ENCODE peak calls at places on chromosomes 13 and 19, in four cellular contexts. One of them, this sample, is unnamed.
A peak's percentile ranks its signal among the peaks of the same experiment; 100 is the strongest.

GRCh38 chr19:11539495-11540365 is 1.1 kb downstream of the CNN1 start:
- DNase-seq in H1: no peak
- DNase-seq in HepG2: no peak
- DNase-seq in GM12891: no peak
- DNase-seq in this sample: no peak

GRCh38 chr19:16945364-16945714 is 56.5 kb downstream of the F2RL3 start:
- DNase-seq in H1: no peak
- DNase-seq in HepG2: no peak
- DNase-seq in GM12891: no peak
- DNase-seq in this sample: no peak

GRCh38 chr19:22532388-22533310 is 101.5 kb upstream of the ZNF492 start:
- DNase-seq in H1: no peak
- DNase-seq in HepG2: no peak
- DNase-seq in GM12891: no peak
- DNase-seq in this sample: no peak

GRCh38 chr19:29014857-29015436 is 198.0 kb downstream of the UQCRFS1 start:
- DNase-seq in H1: no peak
- DNase-seq in HepG2: no peak
- DNase-seq in GM12891: no peak
- DNase-seq in this sample: no peak

GRCh38 chr19:17489392-17490030 is 19.2 kb downstream of the SLC27A1 start:
- DNase-seq in H1: no peak
- DNase-seq in HepG2: no peak
- DNase-seq in GM12891: no peak
- DNase-seq in this sample: no peak

GRCh38 chr19:12984143-12984627 is 11.1 kb upstream of the NFIX start:
- DNase-seq in H1: no peak
- DNase-seq in HepG2: no peak
- DNase-seq in GM12891: no peak
- DNase-seq in this sample: no peak

GRCh38 chr13:21971662-21972635 is 301.1 kb downstream of the FGF9 start:
- DNase-seq in H1: no peak
- DNase-seq in HepG2: no peak
- DNase-seq in GM12891: no peak
- DNase-seq in this sample: no peak

GRCh38 chr13:55199132-55199531 is 1941.6 kb upstream of the PRR20A start:
- DNase-seq in H1: no peak
- DNase-seq in HepG2: peak; percentile 0
- DNase-seq in GM12891: no peak
- DNase-seq in this sample: no peak

GRCh38 chr19:43700368-43701015 is 15.4 kb upstream of the IRGC start:
- DNase-seq in H1: no peak
- DNase-seq in HepG2: no peak
- DNase-seq in GM12891: no peak
- DNase-seq in this sample: no peak

GRCh38 chr13:44474122-44474910 is 100.7 kb downstream of the SERP2 start:
- DNase-seq in H1: no peak
- DNase-seq in HepG2: peak; percentile 3
- DNase-seq in GM12891: no peak
- DNase-seq in this sample: no peak

GRCh38 chr13:27261376-27261775 is 9.3 kb upstream of the RASL11A start:
- DNase-seq in H1: no peak
- DNase-seq in HepG2: no peak
- DNase-seq in GM12891: no peak
- DNase-seq in this sample: no peak

GRCh38 chr13:52879950-52880650 is 31.7 kb upstream of the PCDH8 start:
- DNase-seq in H1: peak; percentile 29
- DNase-seq in HepG2: no peak
- DNase-seq in GM12891: no peak
- DNase-seq in this sample: no peak

GRCh38 chr13:21399741-21400140 is 59.4 kb downstream of the ZDHHC20 start:
- DNase-seq in H1: no peak
- DNase-seq in HepG2: no peak
- DNase-seq in GM12891: no peak
- DNase-seq in this sample: no peak

GRCh38 chr19:45506246-45506990 is 861 bp upstream of the VASP start:
- DNase-seq in H1: no peak
- DNase-seq in HepG2: peak; percentile 85
- DNase-seq in GM12891: peak; percentile 86
- DNase-seq in this sample: peak; percentile 87

GRCh38 chr13:26498524-26499208 is 58.8 kb upstream of the WASF3 start:
- DNase-seq in H1: no peak
- DNase-seq in HepG2: no peak
- DNase-seq in GM12891: no peak
- DNase-seq in this sample: no peak

GRCh38 chr13:36950920-36951319 is 30.9 kb upstream of the SMAD9 start:
- DNase-seq in H1: no peak
- DNase-seq in HepG2: no peak
- DNase-seq in GM12891: no peak
- DNase-seq in this sample: no peak

DNA sequence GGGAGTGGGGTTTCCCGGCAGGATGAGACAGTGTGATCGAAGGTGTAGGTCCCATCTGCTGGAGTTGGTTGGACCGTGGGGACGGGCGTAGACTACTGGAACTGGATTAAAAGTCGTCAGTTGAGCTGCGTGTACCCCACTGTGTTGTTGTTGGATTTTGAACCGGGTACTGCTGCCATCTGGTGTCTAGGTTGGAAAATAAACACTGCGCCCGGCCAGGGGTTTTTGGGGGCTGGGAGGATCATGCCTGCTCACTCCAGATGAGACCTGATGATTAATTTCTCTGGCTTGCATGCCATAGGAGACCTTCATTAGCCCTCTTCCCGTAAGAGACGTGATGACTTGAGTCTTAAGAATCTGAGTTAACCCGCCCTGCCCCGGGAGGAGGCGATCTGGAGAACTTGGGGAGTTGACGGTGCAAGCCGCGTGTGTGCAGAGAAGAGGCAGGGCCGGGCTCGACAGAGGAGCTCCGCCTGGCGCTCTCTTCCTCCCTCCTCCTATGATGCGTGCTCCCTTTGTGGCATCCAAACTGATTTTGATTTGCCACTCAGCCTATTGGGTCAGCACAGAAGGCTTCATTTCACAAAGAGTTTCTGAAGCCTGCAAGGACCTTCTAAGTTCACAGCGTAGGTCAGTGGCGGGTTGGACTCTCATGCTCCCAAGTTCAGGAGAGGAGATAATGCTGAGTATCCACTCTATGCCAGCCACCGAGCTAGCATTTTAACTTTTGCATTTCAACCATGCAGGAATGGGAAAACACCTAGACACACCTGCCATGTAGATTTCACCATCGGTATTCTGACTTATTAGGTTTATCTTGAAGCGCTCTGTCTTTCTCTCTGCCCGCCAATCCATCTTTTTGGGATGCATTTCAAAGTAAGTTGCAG is 2.7 kb downstream of the UHRF1 start:
- DNase-seq in H1: peak; percentile 49
- DNase-seq in HepG2: peak; percentile 40
- DNase-seq in GM12891: no peak
- DNase-seq in this sample: no peak
- TF ChIP-seq POLR2AphosphoS5 in H1: no peak
- TF ChIP-seq POLR2AphosphoS5 in HepG2: no peak
- TF ChIP-seq POLR2AphosphoS5 in GM12891: no peak
- TF ChIP-seq POLR2AphosphoS5 in this sample: no peak

DNA sequence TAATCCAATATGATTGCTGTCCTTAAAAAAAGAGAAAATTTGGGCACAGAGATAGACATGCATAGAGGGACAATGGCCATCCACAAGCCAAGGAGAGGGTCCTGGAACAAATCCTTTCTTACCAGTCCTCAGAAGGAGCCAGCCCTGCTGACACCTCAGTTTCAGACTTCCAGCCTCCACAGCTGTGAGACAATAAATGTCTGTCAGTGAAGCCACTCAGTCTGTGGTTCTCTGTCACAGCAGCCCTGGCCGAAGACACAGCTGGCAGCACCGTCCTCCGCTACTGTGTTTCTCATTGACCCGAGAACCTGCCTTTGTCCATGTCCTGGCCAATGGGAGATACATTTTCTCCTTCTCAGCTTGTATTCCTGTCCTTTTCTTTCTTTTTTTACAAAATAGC is 207.9 kb downstream of the TM9SF2 start:
- DNase-seq in H1: no peak
- DNase-seq in HepG2: no peak
- DNase-seq in GM12891: no peak
- DNase-seq in this sample: no peak
- TF ChIP-seq TAF1 in H1: no peak
- TF ChIP-seq TAF1 in HepG2: no peak
- TF ChIP-seq TAF1 in GM12891: no peak
- TF ChIP-seq TAF1 in this sample: no peak

GRCh38 chr19:14410775-14411134 is 8.4 kb downstream of the DDX39A start:
- DNase-seq in H1: no peak
- DNase-seq in HepG2: no peak
- DNase-seq in GM12891: no peak
- DNase-seq in this sample: no peak

GRCh38 chr19:14408641-14409120 is 10.5 kb downstream of the DDX39A start:
- DNase-seq in H1: no peak
- DNase-seq in HepG2: no peak
- DNase-seq in GM12891: no peak
- DNase-seq in this sample: no peak

GRCh38 chr19:14407889-14408640 is 11.1 kb downstream of the DDX39A start:
- DNase-seq in H1: no peak
- DNase-seq in HepG2: peak; percentile 13
- DNase-seq in GM12891: no peak
- DNase-seq in this sample: no peak

GRCh38 chr19:14410054-14410774 is 8.9 kb downstream of the DDX39A start:
- DNase-seq in H1: no peak
- DNase-seq in HepG2: no peak
- DNase-seq in GM12891: no peak
- DNase-seq in this sample: no peak

GRCh38 chr19:14409157-14410053 is 9.7 kb downstream of the DDX39A start:
- DNase-seq in H1: no peak
- DNase-seq in HepG2: no peak
- DNase-seq in GM12891: no peak
- DNase-seq in this sample: no peak
- TF ChIP-seq POLR2A in H1: no peak
- TF ChIP-seq POLR2A in HepG2: no peak
- TF ChIP-seq POLR2A in GM12891: peak; percentile 51
- TF ChIP-seq POLR2A in this sample: peak; percentile 44

GRCh38 chr19:927707-928401 is 2.0 kb downstream of the ARID3A start:
- DNase-seq in H1: no peak
- DNase-seq in HepG2: no peak
- DNase-seq in GM12891: no peak
- DNase-seq in this sample: no peak

GRCh38 chr19:926595-927043 is 784 bp downstream of the ARID3A start:
- DNase-seq in H1: no peak
- DNase-seq in HepG2: no peak
- DNase-seq in GM12891: no peak
- DNase-seq in this sample: peak; percentile 76

GRCh38 chr19:927044-927706 is 1.3 kb downstream of the ARID3A start:
- DNase-seq in H1: no peak
- DNase-seq in HepG2: peak; percentile 85
- DNase-seq in GM12891: no peak
- DNase-seq in this sample: no peak

GRCh38 chr19:925087-925911 is 536 bp upstream of the ARID3A start:
- DNase-seq in H1: peak; percentile 75
- DNase-seq in HepG2: peak; percentile 82
- DNase-seq in GM12891: no peak
- DNase-seq in this sample: peak; percentile 84

DNA sequence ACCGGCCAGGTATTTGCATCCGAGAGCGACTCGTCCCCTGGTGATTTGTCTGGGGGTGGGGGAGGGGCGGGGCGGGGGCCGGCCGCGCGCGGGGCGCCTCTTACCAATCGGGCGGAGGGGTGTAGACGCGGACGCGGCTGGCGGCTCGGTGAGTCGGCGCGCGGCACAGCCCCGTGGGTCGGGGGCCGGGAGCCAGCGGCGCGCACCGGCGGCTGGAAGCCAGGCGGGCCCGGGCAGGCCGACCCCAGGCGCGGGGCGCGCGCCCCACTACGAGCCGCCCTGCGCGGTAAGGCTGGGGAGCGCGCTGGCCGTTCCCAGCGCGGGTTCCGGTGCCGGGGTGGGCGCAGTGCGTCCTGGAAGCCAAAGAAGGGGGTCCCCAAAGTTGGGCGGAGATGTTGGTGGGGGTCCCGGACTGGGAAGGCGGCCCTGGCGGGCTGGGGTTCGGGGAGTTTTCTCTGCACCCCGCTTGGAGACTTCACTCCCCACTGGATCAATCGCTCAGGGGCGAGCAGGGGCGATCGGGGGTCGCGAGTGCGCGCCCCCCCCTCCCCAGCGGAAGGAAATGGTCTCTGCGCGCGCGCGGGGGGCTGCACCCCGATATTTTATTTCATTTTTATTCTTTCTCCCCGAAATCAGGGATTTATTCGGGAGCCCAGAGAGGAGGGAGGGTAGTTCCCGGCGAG is at the start of gene ARID3A:
- DNase-seq in H1: no peak
- DNase-seq in HepG2: no peak
- DNase-seq in GM12891: no peak
- DNase-seq in this sample: peak; percentile 85
- TF ChIP-seq POLR2AphosphoS5 in H1: no peak
- TF ChIP-seq POLR2AphosphoS5 in HepG2: no peak
- TF ChIP-seq POLR2AphosphoS5 in GM12891: no peak
- TF ChIP-seq POLR2AphosphoS5 in this sample: no peak

GRCh38 chr19:55642153-55643002 is 1.1 kb upstream of the ZNF581 start:
- DNase-seq in H1: no peak
- DNase-seq in HepG2: no peak
- DNase-seq in GM12891: no peak
- DNase-seq in this sample: no peak

GRCh38 chr19:55643003-55643732 is at the start of gene ZNF581:
- DNase-seq in H1: no peak
- DNase-seq in HepG2: peak; percentile 57
- DNase-seq in GM12891: peak; percentile 83
- DNase-seq in this sample: peak; percentile 84

GRCh38 chr19:55640043-55640576 is 692 bp upstream of the ZNF580 start:
- DNase-seq in H1: no peak
- DNase-seq in HepG2: no peak
- DNase-seq in GM12891: no peak
- DNase-seq in this sample: no peak

GRCh38 chr19:55640577-55641375 is at the start of gene ZNF580:
- DNase-seq in H1: no peak
- DNase-seq in HepG2: peak; percentile 40
- DNase-seq in GM12891: peak; percentile 64
- DNase-seq in this sample: peak; percentile 71

DNA sequence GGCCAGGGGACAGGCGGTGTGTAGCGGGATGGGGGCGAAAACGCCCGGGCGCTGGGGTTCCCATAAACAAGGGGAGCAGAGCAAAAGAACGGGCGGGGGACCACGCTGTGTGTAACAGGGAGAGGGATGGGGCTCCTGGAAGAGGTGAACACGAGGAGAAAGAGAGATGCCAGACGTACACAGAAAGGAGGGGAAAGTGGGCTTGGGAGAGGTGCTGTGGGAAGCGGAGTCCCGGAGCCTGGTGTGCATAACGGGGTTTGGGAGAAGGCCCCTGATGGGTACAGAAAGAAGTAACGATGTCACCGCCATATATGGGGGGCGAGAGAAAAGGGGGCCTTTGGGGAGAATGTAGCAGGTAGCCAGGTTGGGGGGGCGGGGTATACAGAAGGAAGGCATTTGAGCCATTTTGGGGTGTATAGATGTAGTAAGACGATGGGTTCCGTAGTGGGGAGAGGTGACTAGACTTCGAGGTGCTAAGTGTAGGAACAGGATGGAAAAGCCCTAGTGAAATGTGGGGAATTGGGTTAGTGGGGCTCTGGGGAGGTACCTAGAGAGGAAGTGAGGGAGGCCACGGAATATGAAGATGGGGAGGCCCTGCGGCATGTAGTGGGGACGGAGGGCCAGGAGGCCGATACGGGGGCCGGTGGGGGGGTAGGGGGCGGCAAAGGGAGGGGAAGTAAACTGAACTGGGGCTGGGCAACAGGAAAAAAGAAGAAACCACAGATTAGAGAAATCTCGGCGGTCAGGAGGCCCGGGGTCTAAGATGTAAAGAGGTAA is 762 bp downstream of the ZNF580 start:
- DNase-seq in H1: no peak
- DNase-seq in HepG2: no peak
- DNase-seq in GM12891: no peak
- DNase-seq in this sample: no peak
- TF ChIP-seq TAF1 in H1: no peak
- TF ChIP-seq TAF1 in HepG2: no peak
- TF ChIP-seq TAF1 in GM12891: no peak
- TF ChIP-seq TAF1 in this sample: no peak